ENCODE peak calls at places on chromosomes 13 and 19, in six cellular contexts. O is B cell; Y is effector memory CD8-positive, alpha-beta T cell; U is lower leg skin; E is T-helper 2 cell; T is heart right ventricle. F is an unnamed sample.

GRCh38 chr19:33661336-33661735 is 39.6 kb downstream of the CHST8 start:
- DNase-seq in O (no peak), Y (no peak), U (peak; percentile 48), E (no peak), T (no peak), F (no peak)

GRCh38 chr13:91531646-91532045 is 133.2 kb downstream of the GPC5 start:
- DNase-seq in O (no peak), Y (no peak), U (no peak), E (no peak), T (no peak), F (no peak)

GRCh38 chr13:110835721-110836599 is 78.9 kb downstream of the ANKRD10 start:
- DNase-seq in O (no peak), Y (no peak), U (no peak), E (no peak), T (no peak), F (no peak)

GRCh38 chr19:15452111-15453047 is 2.6 kb upstream of the WIZ start:
- DNase-seq in O (no peak), Y (no peak), U (peak; percentile 97), E (no peak), T (peak; percentile 93), F (no peak)

GRCh38 chr13:40446365-40446764 is 220.1 kb downstream of the FOXO1 start:
- DNase-seq in O (no peak), Y (no peak), U (no peak), E (no peak), T (no peak), F (no peak)

GRCh38 chr19:39426170-39426569 is 9.6 kb downstream of the RPS16 start:
- DNase-seq in O (no peak), Y (no peak), U (no peak), E (no peak), T (no peak), F (no peak)

GRCh38 chr19:950352-951066 is 24.7 kb downstream of the ARID3A start:
- DNase-seq in O (no peak), Y (no peak), U (no peak), E (no peak), T (no peak), F (no peak)

GRCh38 chr19:18985257-18985656 is 44.2 kb upstream of the HOMER3 start:
- DNase-seq in O (no peak), Y (no peak), U (no peak), E (no peak), T (no peak), F (no peak)

GRCh38 chr19:11506101-11506555 is 489 bp upstream of the ZNF653 start:
- DNase-seq in O (peak; percentile 45), Y (no peak), U (no peak), E (no peak), T (peak; percentile 52), F (no peak)

GRCh38 chr13:49240017-49240416 is 7.7 kb upstream of the CDADC1 start:
- DNase-seq in O (no peak), Y (peak; percentile 27), U (no peak), E (peak; percentile 69), T (no peak), F (no peak)

F was measured in CD4-positive, alpha-beta T cell.